ENCODE peak calls at places on chromosomes 5 and 9, in nine cellular contexts. R is left ventricle myocardium inferior, X is astrocyte of the spinal cord, Y is stomach, K is tibial nerve, J is OCI-LY7, O is A673, N is heart right ventricle, T is brain microvascular endothelial cell. F is an unnamed sample.

GRCh38 chr9:9912459-9912858 is 700.3 kb downstream of the PTPRD start:
- DNase-seq in R (no peak), X (no peak), Y (no peak), K (no peak), J (peak), O (peak), N (no peak), T (peak), F (no peak)

GRCh38 chr5:124580925-124581821 is 165.3 kb downstream of the ZNF608 start:
- DNase-seq in R (no peak), X (no peak), Y (peak), K (no peak), J (no peak), O (no peak), N (no peak), T (peak), F (no peak)

GRCh38 chr5:107361945-107362344 is 308.8 kb downstream of the EFNA5 start:
- DNase-seq in R (no peak), X (no peak), Y (no peak), K (no peak), J (no peak), O (peak), N (no peak), T (no peak), F (peak)

GRCh38 chr5:72107874-72108199 is 562 bp downstream of the MAP1B start:
- DNase-seq in R (no peak), X (peak), Y (no peak), K (no peak), J (no peak), O (no peak), N (no peak), T (peak), F (peak)

GRCh38 chr5:181140766-181141165 is 6.6 kb upstream of the OR2V2 start:
- DNase-seq in R (no peak), X (no peak), Y (no peak), K (no peak), J (no peak), O (no peak), N (no peak), T (no peak), F (no peak)

GRCh38 chr9:99721898-99722297 is 99.8 kb upstream of the NR4A3 start:
- DNase-seq in R (no peak), X (no peak), Y (no peak), K (no peak), J (no peak), O (no peak), N (no peak), T (no peak), F (no peak)

GRCh38 chr5:166720026-166720425 is 1571.4 kb upstream of the WWC1 start:
- DNase-seq in R (no peak), X (peak), Y (no peak), K (no peak), J (no peak), O (no peak), N (no peak), T (no peak), F (no peak)

GRCh38 chr5:134003957-134004625 is 684 bp downstream of the VDAC1 start:
- DNase-seq in R (peak), X (peak), Y (peak), K (no peak), J (peak), O (peak), N (peak), T (peak), F (peak)

GRCh38 chr5:17005087-17005828 is 69.2 kb upstream of the MYO10 start:
- DNase-seq in R (no peak), X (no peak), Y (no peak), K (no peak), J (no peak), O (peak), N (no peak), T (no peak), F (no peak)

GRCh38 chr5:41956943-41957342 is 31.9 kb downstream of the FBXO4 start:
- DNase-seq in R (no peak), X (no peak), Y (no peak), K (no peak), J (no peak), O (no peak), N (no peak), T (no peak), F (no peak)

GRCh38 chr5:136127560-136127959 is 5.1 kb upstream of the SMAD5 start:
- DNase-seq in R (no peak), X (no peak), Y (no peak), K (no peak), J (no peak), O (no peak), N (no peak), T (no peak), F (no peak)

GRCh38 chr5:155926011-155926410 is 401.0 kb upstream of the SGCD start:
- DNase-seq in R (no peak), X (peak), Y (no peak), K (no peak), J (no peak), O (no peak), N (no peak), T (no peak), F (no peak)

DNA sequence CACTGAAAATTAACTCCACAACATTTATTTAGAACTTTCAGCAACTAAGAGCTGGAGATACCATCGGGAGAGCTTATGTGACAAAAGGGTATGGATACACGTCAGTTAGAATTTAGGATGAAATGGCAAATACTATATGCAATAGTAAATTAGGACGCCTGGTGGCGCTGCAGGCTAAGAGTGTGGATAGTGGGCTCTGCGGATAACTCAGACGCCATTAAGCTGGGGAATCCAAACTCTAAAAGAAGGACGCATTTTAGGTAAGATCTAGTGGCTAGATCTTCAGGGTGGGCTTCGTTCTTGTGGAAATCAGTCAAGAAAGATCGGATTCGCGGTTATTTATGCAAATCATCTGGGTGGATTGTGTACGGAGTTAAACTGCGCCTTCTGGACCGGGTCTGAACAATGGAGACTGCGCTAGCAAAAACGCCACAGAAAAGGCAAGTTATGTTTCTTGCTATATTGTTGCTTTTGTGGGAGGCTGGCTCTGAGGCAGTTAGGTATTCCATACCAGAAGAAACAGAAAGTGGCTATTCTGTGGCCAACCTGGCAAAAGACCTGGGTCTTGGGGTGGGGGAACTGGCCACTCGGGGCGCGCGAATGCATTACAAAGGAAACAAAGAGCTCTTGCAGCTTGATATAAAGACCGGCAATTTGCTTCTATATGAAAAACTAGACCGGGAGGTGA is at the start of gene PCDHB5:
- DNase-seq in R (no peak), X (peak), Y (no peak), K (no peak), J (no peak), O (peak), N (no peak), T (no peak), F (peak)
- TF ChIP-seq CTCF in R (peak), X (no peak), Y (no peak), K (no peak), J (peak), O (peak), N (no peak), T (peak), F (peak)

GRCh38 chr9:133456409-133456808 is 3.4 kb upstream of the CACFD1 start:
- DNase-seq in R (no peak), X (no peak), Y (no peak), K (no peak), J (no peak), O (no peak), N (no peak), T (no peak), F (no peak)
- TF ChIP-seq CTCF in R (no peak), X (peak), Y (no peak), K (no peak), J (peak), O (peak), N (no peak), T (peak), F (no peak)

GRCh38 chr9:106701611-106702010 is 161.4 kb upstream of the ZNF462 start:
- DNase-seq in R (no peak), X (no peak), Y (no peak), K (no peak), J (no peak), O (no peak), N (no peak), T (no peak), F (no peak)

GRCh38 chr9:106707722-106708121 is 155.2 kb upstream of the ZNF462 start:
- DNase-seq in R (peak), X (no peak), Y (no peak), K (no peak), J (no peak), O (no peak), N (no peak), T (no peak), F (no peak)

GRCh38 chr9:106700676-106701075 is 162.3 kb upstream of the ZNF462 start:
- DNase-seq in R (no peak), X (no peak), Y (no peak), K (no peak), J (no peak), O (no peak), N (no peak), T (peak), F (no peak)

GRCh38 chr9:106707291-106707690 is 155.7 kb upstream of the ZNF462 start:
- DNase-seq in R (no peak), X (no peak), Y (no peak), K (no peak), J (no peak), O (no peak), N (no peak), T (no peak), F (no peak)

GRCh38 chr9:106704056-106704625 is 158.8 kb upstream of the ZNF462 start:
- DNase-seq in R (no peak), X (no peak), Y (no peak), K (no peak), J (no peak), O (no peak), N (no peak), T (no peak), F (no peak)
- TF ChIP-seq CTCF in R (no peak), X (no peak), Y (no peak), K (no peak), J (no peak), O (no peak), N (no peak), T (peak), F (no peak)

GRCh38 chr9:105244274-105244995 is at the start of gene SLC44A1:
- DNase-seq in R (peak), X (peak), Y (peak), K (peak), J (peak), O (peak), N (peak), T (peak), F (peak)
- TF ChIP-seq CTCF in R (peak), X (no peak), Y (no peak), K (no peak), J (no peak), O (no peak), N (no peak), T (no peak), F (no peak)

DNA sequence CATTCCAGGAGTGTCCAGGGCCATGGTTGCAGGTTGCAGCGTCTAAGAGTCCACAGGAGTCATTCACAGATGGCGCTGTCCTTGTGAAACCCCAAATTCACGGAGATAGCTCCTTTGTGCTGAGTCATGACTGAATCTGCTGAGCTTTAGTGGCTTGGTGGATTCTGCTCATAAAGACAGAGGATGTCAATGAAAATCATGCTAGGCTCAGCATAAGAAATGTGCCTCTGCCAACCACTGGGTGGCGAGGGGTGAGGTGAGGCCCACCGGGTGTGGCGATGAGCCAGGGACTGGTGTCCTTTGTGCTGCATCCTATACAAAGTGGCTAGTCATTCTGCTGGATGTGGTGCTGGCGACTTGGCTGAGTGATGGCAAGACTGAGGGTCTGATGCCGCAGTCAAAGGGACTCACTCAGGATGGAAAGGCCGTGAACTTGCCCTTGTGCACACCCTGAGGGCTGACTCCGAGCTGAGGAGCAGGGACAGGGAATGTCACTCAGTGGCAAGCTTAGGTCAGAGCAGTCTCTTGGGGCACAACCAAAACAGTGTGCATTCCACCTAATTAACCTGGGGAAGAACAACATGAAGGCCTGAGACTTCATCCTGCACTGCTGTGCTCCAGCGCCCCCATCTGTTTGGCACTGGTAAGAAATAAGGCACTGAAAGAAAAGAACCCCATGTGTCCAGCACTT is 71.5 kb downstream of the DAP start:
- DNase-seq in R (no peak), X (no peak), Y (no peak), K (no peak), J (peak), O (peak), N (no peak), T (peak), F (peak)
- TF ChIP-seq CTCF in R (peak), X (peak), Y (no peak), K (peak), J (peak), O (peak), N (no peak), T (peak), F (peak)

DNA sequence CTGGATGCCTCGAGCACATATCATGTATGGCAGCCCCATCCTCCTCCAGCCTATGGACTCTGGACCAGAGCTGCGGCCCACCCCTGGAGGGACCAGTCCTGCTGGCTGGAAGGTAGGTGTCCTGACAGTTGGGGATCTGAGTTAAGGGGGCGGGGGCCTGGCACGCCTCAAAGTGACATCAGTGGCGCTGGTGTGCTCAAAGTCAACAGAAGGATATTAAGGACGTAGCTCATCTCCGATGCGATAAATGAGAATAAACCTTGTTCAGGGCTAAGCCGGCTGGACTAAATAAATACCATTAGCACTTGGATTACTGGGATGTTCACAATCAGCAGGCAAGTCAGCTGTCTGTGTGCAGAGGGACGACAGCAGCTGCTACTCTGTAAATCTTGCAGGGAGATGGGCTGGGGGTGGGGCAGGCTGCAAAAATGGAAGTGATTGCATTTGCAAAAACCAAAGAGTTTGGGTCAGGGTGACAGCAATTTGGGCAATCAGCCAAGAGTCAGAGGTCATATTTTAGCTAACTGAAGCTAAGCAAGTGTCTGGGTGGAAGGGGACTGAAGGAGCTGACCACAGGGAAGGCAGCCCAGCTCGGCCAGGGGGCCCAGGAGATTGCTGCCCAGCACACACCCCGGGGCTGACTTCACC is 80.0 kb upstream of the LRRTM2 start:
- DNase-seq in R (peak), X (no peak), Y (peak), K (no peak), J (no peak), O (no peak), N (no peak), T (no peak), F (no peak)
- TF ChIP-seq CTCF in R (no peak), X (no peak), Y (no peak), K (no peak), J (no peak), O (no peak), N (no peak), T (no peak), F (no peak)

GRCh38 chr5:6785861-6786180 is 72.6 kb downstream of the TENT4A start:
- DNase-seq in R (no peak), X (no peak), Y (no peak), K (no peak), J (no peak), O (no peak), N (no peak), T (no peak), F (no peak)

GRCh38 chr5:6781711-6782110 is 68.5 kb downstream of the TENT4A start:
- DNase-seq in R (no peak), X (peak), Y (no peak), K (no peak), J (no peak), O (no peak), N (no peak), T (no peak), F (no peak)

GRCh38 chr5:6785161-6785860 is 72.1 kb downstream of the TENT4A start:
- DNase-seq in R (no peak), X (no peak), Y (no peak), K (no peak), J (no peak), O (no peak), N (no peak), T (no peak), F (no peak)

GRCh38 chr5:6783787-6784186 is 70.6 kb downstream of the TENT4A start:
- DNase-seq in R (no peak), X (no peak), Y (no peak), K (no peak), J (no peak), O (no peak), N (no peak), T (no peak), F (no peak)

GRCh38 chr5:6784481-6784880 is 71.2 kb downstream of the TENT4A start:
- DNase-seq in R (no peak), X (no peak), Y (no peak), K (no peak), J (no peak), O (no peak), N (no peak), T (no peak), F (no peak)
- TF ChIP-seq CTCF in R (no peak), X (no peak), Y (no peak), K (no peak), J (no peak), O (no peak), N (no peak), T (no peak), F (no peak)

DNA sequence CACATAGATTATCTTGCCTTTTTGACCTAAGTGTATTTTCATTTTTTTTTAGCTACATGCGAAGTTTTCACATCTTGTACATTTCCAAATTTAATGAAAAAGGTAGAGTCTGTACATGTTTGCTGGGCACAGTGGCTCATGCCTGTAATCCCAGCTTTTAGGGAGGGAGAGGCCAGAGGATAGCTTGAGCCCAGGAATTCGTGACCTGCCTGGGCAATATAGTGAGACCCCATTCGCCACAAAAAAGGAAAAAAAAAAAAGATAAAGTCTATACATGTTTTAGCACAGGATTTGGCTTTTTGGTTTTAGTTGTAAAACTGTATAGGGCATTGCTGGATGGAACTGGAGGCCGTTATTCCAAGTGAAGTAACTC is 28.8 kb downstream of the RAI14 start:
- DNase-seq in R (no peak), X (no peak), Y (no peak), K (no peak), J (no peak), O (no peak), N (no peak), T (no peak), F (no peak)
- TF ChIP-seq CTCF in R (no peak), X (no peak), Y (no peak), K (no peak), J (no peak), O (no peak), N (no peak), T (no peak), F (no peak)

GRCh38 chr5:131812371-131813160 is 15.7 kb upstream of the FNIP1 start:
- DNase-seq in R (no peak), X (no peak), Y (no peak), K (no peak), J (no peak), O (no peak), N (no peak), T (no peak), F (peak)

GRCh38 chr5:131814990-131815389 is 18.2 kb upstream of the FNIP1 start:
- DNase-seq in R (no peak), X (peak), Y (no peak), K (no peak), J (no peak), O (peak), N (no peak), T (peak), F (peak)

DNA sequence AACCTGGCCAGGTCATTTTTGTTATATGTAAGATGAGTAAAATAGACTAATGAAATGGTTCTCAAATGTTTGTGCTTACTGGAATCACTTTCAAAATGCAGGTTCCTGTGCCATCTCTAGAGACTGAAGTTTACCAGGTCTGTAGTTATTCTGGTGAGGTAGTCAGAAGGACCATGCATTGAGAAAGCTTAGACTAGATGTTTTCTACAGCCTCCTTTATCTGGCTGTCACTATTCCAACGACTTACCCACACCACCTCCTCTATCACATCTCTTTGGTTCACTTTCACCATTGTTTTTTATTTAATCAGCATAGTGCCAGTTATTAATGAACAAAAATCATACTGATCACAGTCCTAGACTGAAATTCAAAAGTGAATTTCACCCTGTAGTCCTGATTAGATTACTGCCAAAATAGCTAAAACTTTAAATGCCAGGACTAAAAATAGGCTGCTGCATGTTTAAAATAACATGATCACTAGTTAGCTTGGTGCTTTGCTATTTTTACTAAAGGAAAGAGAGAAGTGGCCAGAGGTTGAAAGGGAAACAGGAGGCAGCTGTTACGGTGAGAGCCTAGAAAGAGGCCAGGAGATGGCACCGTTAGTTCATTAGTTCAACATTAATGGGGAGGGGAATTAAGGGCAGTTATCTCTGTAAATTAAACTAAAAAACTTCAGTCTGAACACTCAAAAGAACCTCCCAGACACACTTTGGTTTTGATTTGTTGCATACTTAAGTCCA is 13.9 kb upstream of the FNIP1 start:
- DNase-seq in R (no peak), X (no peak), Y (no peak), K (no peak), J (peak), O (peak), N (no peak), T (no peak), F (peak)
- TF ChIP-seq CTCF in R (peak), X (peak), Y (no peak), K (no peak), J (peak), O (peak), N (no peak), T (peak), F (peak)

GRCh38 chr9:83906144-83906543 is 15.1 kb downstream of the KIF27 start:
- DNase-seq in R (no peak), X (no peak), Y (no peak), K (no peak), J (no peak), O (no peak), N (no peak), T (no peak), F (no peak)
- TF ChIP-seq CTCF in R (no peak), X (peak), Y (no peak), K (no peak), J (no peak), O (no peak), N (no peak), T (no peak), F (no peak)